ENCODE peak calls at places on chromosomes 7 and 10, in five cellular contexts. One of them, this sample, is unnamed.

GRCh38 chr10:69731184-69731583 is 70.5 kb upstream of the COL13A1 start:
- DNase-seq in BJ: no peak
- DNase-seq in A549: peak
- DNase-seq in sigmoid colon: peak
- DNase-seq in endothelial cell of umbilical vein: peak
- DNase-seq in this sample: no peak

GRCh38 chr10:131901181-131901829 is 497 bp downstream of the PPP2R2D start:
- DNase-seq in BJ: no peak
- DNase-seq in A549: no peak
- DNase-seq in sigmoid colon: peak
- DNase-seq in endothelial cell of umbilical vein: peak
- DNase-seq in this sample: no peak

GRCh38 chr7:106660862-106661720 is at the start of gene CCDC71L:
- DNase-seq in BJ: peak
- DNase-seq in A549: peak
- DNase-seq in sigmoid colon: peak
- DNase-seq in endothelial cell of umbilical vein: peak
- DNase-seq in this sample: peak

GRCh38 chr7:18753972-18754610 is 258.5 kb downstream of the HDAC9 start:
- DNase-seq in BJ: peak
- DNase-seq in A549: no peak
- DNase-seq in sigmoid colon: no peak
- DNase-seq in endothelial cell of umbilical vein: no peak
- DNase-seq in this sample: no peak

GRCh38 chr7:124351950-124352349 is 319.1 kb upstream of the TMEM229A start:
- DNase-seq in BJ: no peak
- DNase-seq in A549: no peak
- DNase-seq in sigmoid colon: no peak
- DNase-seq in endothelial cell of umbilical vein: no peak
- DNase-seq in this sample: no peak

GRCh38 chr7:7696458-7697119 is 21.8 kb downstream of the RPA3 start:
- DNase-seq in BJ: no peak
- DNase-seq in A549: no peak
- DNase-seq in sigmoid colon: no peak
- DNase-seq in endothelial cell of umbilical vein: peak
- DNase-seq in this sample: no peak

GRCh38 chr7:145106001-145106400 is 270.1 kb upstream of the TPK1 start:
- DNase-seq in BJ: no peak
- DNase-seq in A549: no peak
- DNase-seq in sigmoid colon: no peak
- DNase-seq in endothelial cell of umbilical vein: no peak
- DNase-seq in this sample: no peak

GRCh38 chr7:142693911-142694310 is 55.4 kb upstream of the PRSS1 start:
- DNase-seq in BJ: no peak
- DNase-seq in A549: no peak
- DNase-seq in sigmoid colon: no peak
- DNase-seq in endothelial cell of umbilical vein: no peak
- DNase-seq in this sample: no peak

GRCh38 chr7:155591055-155591750 is 44.8 kb upstream of the CNPY1 start:
- DNase-seq in BJ: no peak
- DNase-seq in A549: peak
- DNase-seq in sigmoid colon: no peak
- DNase-seq in endothelial cell of umbilical vein: no peak
- DNase-seq in this sample: no peak

GRCh38 chr7:117946201-117946633 is 73.0 kb upstream of the CTTNBP2 start:
- DNase-seq in BJ: no peak
- DNase-seq in A549: no peak
- DNase-seq in sigmoid colon: no peak
- DNase-seq in endothelial cell of umbilical vein: peak
- DNase-seq in this sample: no peak

GRCh38 chr10:71815515-71816130 is 35.4 kb downstream of the PSAP start:
- DNase-seq in BJ: no peak
- DNase-seq in A549: no peak
- DNase-seq in sigmoid colon: no peak
- DNase-seq in endothelial cell of umbilical vein: no peak
- DNase-seq in this sample: no peak

GRCh38 chr10:128210215-128211063 is 84.2 kb upstream of the MKI67 start:
- DNase-seq in BJ: no peak
- DNase-seq in A549: peak
- DNase-seq in sigmoid colon: peak
- DNase-seq in endothelial cell of umbilical vein: peak
- DNase-seq in this sample: no peak

GRCh38 chr7:157671358-157672255 is 334.8 kb downstream of the DNAJB6 start:
- DNase-seq in BJ: no peak
- DNase-seq in A549: no peak
- DNase-seq in sigmoid colon: peak
- DNase-seq in endothelial cell of umbilical vein: no peak
- DNase-seq in this sample: no peak

GRCh38 chr10:44280211-44280610 is 104.7 kb downstream of the CXCL12 start:
- DNase-seq in BJ: no peak
- DNase-seq in A549: no peak
- DNase-seq in sigmoid colon: no peak
- DNase-seq in endothelial cell of umbilical vein: no peak
- DNase-seq in this sample: no peak

GRCh38 chr7:137328389-137329120 is 15.0 kb downstream of the PTN start:
- DNase-seq in BJ: no peak
- DNase-seq in A549: no peak
- DNase-seq in sigmoid colon: no peak
- DNase-seq in endothelial cell of umbilical vein: no peak
- DNase-seq in this sample: no peak

GRCh38 chr10:47348138-47348651 is at the start of gene RBP3:
- DNase-seq in BJ: no peak
- DNase-seq in A549: no peak
- DNase-seq in sigmoid colon: no peak
- DNase-seq in endothelial cell of umbilical vein: no peak
- DNase-seq in this sample: no peak

GRCh38 chr10:68537796-68538195 is 10.5 kb upstream of the SLC25A16 start:
- DNase-seq in BJ: no peak
- DNase-seq in A549: no peak
- DNase-seq in sigmoid colon: no peak
- DNase-seq in endothelial cell of umbilical vein: no peak
- DNase-seq in this sample: no peak

GRCh38 chr10:77195101-77195500 is 442.5 kb downstream of the KCNMA1 start:
- DNase-seq in BJ: peak
- DNase-seq in A549: peak
- DNase-seq in sigmoid colon: peak
- DNase-seq in endothelial cell of umbilical vein: no peak
- DNase-seq in this sample: no peak

GRCh38 chr7:100720645-100721504 is 607 bp downstream of the EPO start:
- DNase-seq in BJ: no peak
- DNase-seq in A549: no peak
- DNase-seq in sigmoid colon: no peak
- DNase-seq in endothelial cell of umbilical vein: no peak
- DNase-seq in this sample: no peak

GRCh38 chr7:28036748-28037147 is 143.8 kb downstream of the JAZF1 start:
- DNase-seq in BJ: no peak
- DNase-seq in A549: peak
- DNase-seq in sigmoid colon: no peak
- DNase-seq in endothelial cell of umbilical vein: no peak
- DNase-seq in this sample: no peak

GRCh38 chr10:74612195-74612594 is 214.2 kb upstream of the KAT6B start:
- DNase-seq in BJ: no peak
- DNase-seq in A549: no peak
- DNase-seq in sigmoid colon: no peak
- DNase-seq in endothelial cell of umbilical vein: no peak
- DNase-seq in this sample: no peak

GRCh38 chr10:59560990-59561389 is 148.7 kb downstream of the SLC16A9 start:
- DNase-seq in BJ: no peak
- DNase-seq in A549: no peak
- DNase-seq in sigmoid colon: no peak
- DNase-seq in endothelial cell of umbilical vein: no peak
- DNase-seq in this sample: no peak

GRCh38 chr10:85319150-85319549 is 990.8 kb downstream of the CCSER2 start:
- DNase-seq in BJ: no peak
- DNase-seq in A549: peak
- DNase-seq in sigmoid colon: no peak
- DNase-seq in endothelial cell of umbilical vein: no peak
- DNase-seq in this sample: no peak

GRCh38 chr7:5477723-5478531 is 54.3 kb upstream of the TNRC18 start:
- DNase-seq in BJ: no peak
- DNase-seq in A549: no peak
- DNase-seq in sigmoid colon: no peak
- DNase-seq in endothelial cell of umbilical vein: peak
- DNase-seq in this sample: no peak

DNA sequence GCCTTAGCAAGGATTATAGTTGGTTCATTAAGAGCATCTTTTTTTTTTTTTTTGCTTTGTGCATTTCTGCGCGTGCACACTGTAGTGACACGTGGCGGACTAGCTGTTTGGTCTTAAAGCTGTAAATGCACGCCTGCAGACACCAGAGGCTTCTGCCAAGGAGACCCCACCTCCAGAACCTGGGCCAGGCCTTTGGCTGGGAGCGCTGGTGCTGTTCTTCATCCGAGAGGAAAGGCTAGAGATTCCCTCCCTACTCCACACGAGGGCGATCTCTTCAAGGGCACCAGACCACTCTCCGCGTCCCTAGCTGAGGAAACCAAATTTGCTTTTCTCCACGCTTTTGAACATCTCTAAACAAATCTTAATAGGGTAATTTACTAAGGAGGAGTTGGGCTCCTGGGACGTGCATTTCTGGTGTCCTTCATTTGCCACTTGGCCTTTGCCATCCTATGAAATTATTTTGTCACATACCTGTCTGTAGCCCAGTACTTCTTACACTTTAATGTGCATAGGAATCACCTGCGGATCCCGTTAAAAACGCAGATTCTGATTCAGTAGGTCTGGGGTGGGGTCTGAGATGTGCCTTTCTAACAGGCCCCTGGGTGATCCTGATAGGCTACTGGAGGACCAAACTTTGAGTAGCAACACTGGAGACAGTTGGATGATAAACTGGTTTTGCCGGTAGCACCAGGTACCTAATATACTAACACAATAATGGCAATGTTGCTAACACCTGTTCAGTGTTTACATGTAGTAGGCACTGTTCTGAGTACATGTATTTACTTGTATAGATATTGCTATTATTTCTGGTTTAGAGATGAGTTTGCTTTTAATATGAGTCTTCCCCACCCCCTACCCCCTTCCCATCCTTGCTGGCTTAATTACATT is 1.3 kb upstream of the SLC26A5 start:
- DNase-seq in BJ: no peak
- DNase-seq in A549: peak
- DNase-seq in sigmoid colon: no peak
- DNase-seq in endothelial cell of umbilical vein: peak
- DNase-seq in this sample: peak
- H3K4me3 ChIP-seq in BJ: no peak
- H3K4me3 ChIP-seq in A549: no peak
- H3K4me3 ChIP-seq in sigmoid colon: no peak
- H3K4me3 ChIP-seq in endothelial cell of umbilical vein: no peak
- H3K4me3 ChIP-seq in this sample: no peak

GRCh38 chr10:89332718-89333281 is 5.0 kb downstream of the IFIT3 start:
- DNase-seq in BJ: no peak
- DNase-seq in A549: no peak
- DNase-seq in sigmoid colon: no peak
- DNase-seq in endothelial cell of umbilical vein: no peak
- DNase-seq in this sample: no peak

GRCh38 chr10:89330537-89330936 is 2.7 kb downstream of the IFIT3 start:
- DNase-seq in BJ: no peak
- DNase-seq in A549: no peak
- DNase-seq in sigmoid colon: no peak
- DNase-seq in endothelial cell of umbilical vein: no peak
- DNase-seq in this sample: no peak

GRCh38 chr10:89332092-89332633 is 4.4 kb downstream of the IFIT3 start:
- DNase-seq in BJ: peak
- DNase-seq in A549: no peak
- DNase-seq in sigmoid colon: no peak
- DNase-seq in endothelial cell of umbilical vein: peak
- DNase-seq in this sample: no peak

DNA sequence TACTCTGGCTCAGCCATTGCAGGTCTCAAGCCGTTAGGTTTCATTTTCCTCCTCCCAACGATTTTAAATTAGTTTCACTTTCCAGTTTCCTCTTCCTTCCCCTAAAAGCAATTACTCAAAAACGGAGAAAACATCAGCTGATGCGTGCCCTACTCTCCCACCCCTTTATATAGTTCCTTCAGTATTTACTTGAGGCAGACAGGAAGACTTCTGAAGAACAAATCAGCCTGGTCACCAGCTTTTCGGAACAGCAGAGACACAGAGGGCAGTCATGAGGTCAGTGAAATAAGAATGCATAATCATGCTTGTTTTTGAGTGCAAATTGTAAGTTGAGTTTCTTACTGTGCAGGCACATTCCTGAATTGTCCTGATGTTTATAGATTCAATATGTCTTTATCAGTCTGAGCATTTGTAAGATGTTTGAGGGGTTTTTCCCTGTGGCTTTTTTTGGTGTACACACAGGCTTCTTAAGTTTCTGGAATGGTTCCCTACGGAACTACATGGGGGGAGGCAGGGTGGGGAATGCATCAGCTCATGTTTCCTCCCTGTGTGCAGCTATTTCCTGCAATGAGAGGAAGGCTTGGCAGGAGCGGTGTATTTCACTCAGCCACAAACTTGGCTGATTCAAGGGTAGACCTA is at the start of gene IFIT3:
- DNase-seq in BJ: peak
- DNase-seq in A549: peak
- DNase-seq in sigmoid colon: peak
- DNase-seq in endothelial cell of umbilical vein: peak
- DNase-seq in this sample: no peak
- H3K4me3 ChIP-seq in BJ: peak
- H3K4me3 ChIP-seq in A549: peak
- H3K4me3 ChIP-seq in sigmoid colon: peak
- H3K4me3 ChIP-seq in endothelial cell of umbilical vein: peak
- H3K4me3 ChIP-seq in this sample: peak

DNA sequence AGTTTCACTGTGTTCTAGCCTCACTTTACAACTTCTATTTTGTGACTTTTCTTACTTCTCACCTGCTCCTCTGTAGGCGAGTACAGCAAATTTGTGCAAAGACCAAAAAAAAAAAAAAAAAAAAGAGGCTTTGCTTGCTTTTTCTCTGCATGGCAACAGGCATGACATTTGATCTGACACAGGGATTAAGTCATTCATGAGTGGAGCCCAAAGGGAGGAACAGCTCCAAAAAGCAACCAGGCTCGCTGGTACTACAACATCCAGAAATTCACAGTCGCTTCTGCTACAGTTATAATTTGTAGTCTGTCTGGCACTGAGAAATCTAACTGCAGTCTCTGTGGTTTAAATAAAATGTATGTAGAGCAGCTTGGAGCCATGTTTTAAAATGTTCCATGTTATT is 31.7 kb downstream of the MKX start:
- DNase-seq in BJ: no peak
- DNase-seq in A549: no peak
- DNase-seq in sigmoid colon: no peak
- DNase-seq in endothelial cell of umbilical vein: no peak
- DNase-seq in this sample: no peak
- H3K4me3 ChIP-seq in BJ: no peak
- H3K4me3 ChIP-seq in A549: no peak
- H3K4me3 ChIP-seq in sigmoid colon: no peak
- H3K4me3 ChIP-seq in endothelial cell of umbilical vein: no peak
- H3K4me3 ChIP-seq in this sample: no peak

DNA sequence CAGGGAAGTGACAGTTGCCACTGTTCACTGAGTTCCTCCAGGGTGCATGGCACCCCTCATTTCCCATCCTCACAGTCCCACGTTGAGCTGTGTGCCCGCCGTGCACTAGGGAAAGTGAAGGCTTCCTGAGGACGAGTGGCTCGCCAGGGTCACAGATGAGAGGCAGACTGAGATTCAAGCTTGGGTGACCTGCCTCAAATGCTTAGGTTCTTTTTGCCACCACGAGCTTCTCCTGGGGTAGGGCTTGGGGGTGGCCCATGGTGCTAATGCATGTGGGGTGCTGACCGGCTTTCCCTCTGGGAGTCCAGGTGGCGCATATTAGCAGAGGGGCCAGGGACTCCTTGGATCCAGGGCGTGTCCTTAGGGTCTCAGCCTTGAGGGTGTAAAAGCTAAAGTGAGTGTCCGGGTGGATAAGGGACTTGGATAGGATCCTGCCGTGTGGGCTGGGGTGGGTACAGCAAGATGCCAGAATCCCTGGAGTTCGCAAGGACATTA is 1.9 kb downstream of the CALHM2 start:
- DNase-seq in BJ: no peak
- DNase-seq in A549: no peak
- DNase-seq in sigmoid colon: no peak
- DNase-seq in endothelial cell of umbilical vein: no peak
- DNase-seq in this sample: no peak
- H3K4me3 ChIP-seq in BJ: peak
- H3K4me3 ChIP-seq in A549: no peak
- H3K4me3 ChIP-seq in sigmoid colon: no peak
- H3K4me3 ChIP-seq in endothelial cell of umbilical vein: no peak
- H3K4me3 ChIP-seq in this sample: peak